ENCODE peak calls at places on chromosomes 13 and 19, in four cellular contexts. J, V, X and Q are unnamed samples.

GRCh38 chr19:1425102-1425842 is 12.9 kb upstream of the RPS15 start:
- DNase-seq in J (no peak), X (no peak), V (no peak), Q (no peak)

GRCh38 chr13:107250626-107251025 is 682.7 kb upstream of the ARGLU1 start:
- DNase-seq in J (no peak), V (no peak), X (no peak), Q (no peak)

GRCh38 chr19:10431943-10432735 is 11.8 kb downstream of the PDE4A start:
- DNase-seq in V (peak; percentile 68), J (no peak), X (peak; percentile 65), Q (no peak)

GRCh38 chr19:14116918-14117578 is 514 bp downstream of the PRKACA start:
- DNase-seq in V (peak; percentile 39), X (no peak), J (no peak), Q (peak; percentile 28)

GRCh38 chr19:34487651-34488051 is 6.1 kb downstream of the WTIP start:
- DNase-seq in V (no peak), X (no peak), J (no peak), Q (no peak)

GRCh38 chr13:78576266-78576665 is 27.1 kb downstream of the POU4F1 start:
- DNase-seq in J (no peak), X (no peak), V (no peak), Q (no peak)

GRCh38 chr13:48493076-48493765 is 39.7 kb downstream of the RCBTB2 start:
- DNase-seq in X (peak; percentile 46), V (no peak), J (no peak), Q (no peak)

GRCh38 chr19:57560049-57560491 is 407 bp upstream of the ZNF550 start:
- DNase-seq in X (no peak), V (no peak), J (no peak), Q (no peak)

GRCh38 chr19:48445256-48445605 is 552 bp upstream of the GRWD1 start:
- DNase-seq in X (peak; percentile 67), J (no peak), V (peak; percentile 57), Q (no peak)

GRCh38 chr13:112105244-112105681 is 38.3 kb downstream of the SOX1 start:
- DNase-seq in X (no peak), V (no peak), J (no peak), Q (no peak)

GRCh38 chr13:112105884-112106283 is 38.9 kb downstream of the SOX1 start:
- DNase-seq in J (no peak), X (no peak), V (no peak), Q (no peak)

GRCh38 chr13:112103260-112103843 is 36.4 kb downstream of the SOX1 start:
- DNase-seq in X (no peak), J (no peak), V (no peak), Q (no peak)

GRCh38 chr13:112103971-112104872 is 37.3 kb downstream of the SOX1 start:
- DNase-seq in X (no peak), V (no peak), J (no peak), Q (no peak)

GRCh38 chr13:112104873-112105234 is 37.9 kb downstream of the SOX1 start:
- DNase-seq in J (no peak), V (no peak), X (no peak), Q (no peak)
- TF ChIP-seq CTCF in J (no peak), V (no peak), X (no peak), Q (no peak)

GRCh38 chr19:32039446-32039845 is 306.0 kb upstream of the ZNF507 start:
- DNase-seq in V (no peak), J (no peak), X (no peak), Q (no peak)

GRCh38 chr19:32037998-32038732 is 307.2 kb upstream of the ZNF507 start:
- DNase-seq in J (no peak), X (no peak), V (no peak), Q (no peak)

GRCh38 chr19:32040246-32040645 is 305.2 kb upstream of the ZNF507 start:
- DNase-seq in X (no peak), J (no peak), V (no peak), Q (no peak)

GRCh38 chr19:32041681-32042292 is 303.6 kb upstream of the ZNF507 start:
- DNase-seq in V (no peak), X (no peak), J (no peak), Q (peak; percentile 28)
- TF ChIP-seq CTCF in V (no peak), X (no peak), J (no peak), Q (peak; percentile 95)

DNA sequence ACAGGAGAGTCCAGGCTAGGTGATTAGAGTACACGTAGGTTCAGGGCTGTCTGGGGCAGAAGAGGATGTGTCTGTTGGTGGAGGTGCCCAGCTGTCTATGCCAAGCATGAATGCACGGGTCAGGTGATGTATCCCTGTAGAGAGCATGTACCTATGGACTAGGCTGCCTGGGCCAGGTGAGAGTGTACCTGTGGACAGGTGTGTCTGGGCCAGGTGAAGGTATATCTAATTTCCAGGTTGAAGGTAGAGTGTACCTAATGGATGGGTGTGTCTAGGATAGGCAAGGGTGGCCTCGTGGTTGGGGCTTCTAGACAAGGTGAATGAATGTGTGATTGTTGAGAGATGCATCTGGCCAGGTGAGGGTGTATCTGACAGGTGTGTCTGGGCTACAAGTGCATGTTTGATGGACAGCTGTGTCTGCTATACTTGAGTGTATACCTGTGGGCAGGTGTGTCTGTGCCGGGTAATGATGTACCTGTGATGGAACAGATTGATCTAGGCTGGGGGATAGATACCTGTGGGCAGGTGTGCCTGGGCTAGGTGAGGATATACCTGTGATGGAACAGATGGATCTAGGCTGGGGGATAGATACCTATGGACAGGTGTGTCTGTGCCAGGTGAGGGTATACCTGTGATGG is 15.5 kb upstream of the ZNF414 start:
- DNase-seq in V (no peak), X (no peak), J (no peak), Q (no peak)
- TF ChIP-seq CTCF in V (no peak), X (no peak), J (no peak), Q (no peak)

DNA sequence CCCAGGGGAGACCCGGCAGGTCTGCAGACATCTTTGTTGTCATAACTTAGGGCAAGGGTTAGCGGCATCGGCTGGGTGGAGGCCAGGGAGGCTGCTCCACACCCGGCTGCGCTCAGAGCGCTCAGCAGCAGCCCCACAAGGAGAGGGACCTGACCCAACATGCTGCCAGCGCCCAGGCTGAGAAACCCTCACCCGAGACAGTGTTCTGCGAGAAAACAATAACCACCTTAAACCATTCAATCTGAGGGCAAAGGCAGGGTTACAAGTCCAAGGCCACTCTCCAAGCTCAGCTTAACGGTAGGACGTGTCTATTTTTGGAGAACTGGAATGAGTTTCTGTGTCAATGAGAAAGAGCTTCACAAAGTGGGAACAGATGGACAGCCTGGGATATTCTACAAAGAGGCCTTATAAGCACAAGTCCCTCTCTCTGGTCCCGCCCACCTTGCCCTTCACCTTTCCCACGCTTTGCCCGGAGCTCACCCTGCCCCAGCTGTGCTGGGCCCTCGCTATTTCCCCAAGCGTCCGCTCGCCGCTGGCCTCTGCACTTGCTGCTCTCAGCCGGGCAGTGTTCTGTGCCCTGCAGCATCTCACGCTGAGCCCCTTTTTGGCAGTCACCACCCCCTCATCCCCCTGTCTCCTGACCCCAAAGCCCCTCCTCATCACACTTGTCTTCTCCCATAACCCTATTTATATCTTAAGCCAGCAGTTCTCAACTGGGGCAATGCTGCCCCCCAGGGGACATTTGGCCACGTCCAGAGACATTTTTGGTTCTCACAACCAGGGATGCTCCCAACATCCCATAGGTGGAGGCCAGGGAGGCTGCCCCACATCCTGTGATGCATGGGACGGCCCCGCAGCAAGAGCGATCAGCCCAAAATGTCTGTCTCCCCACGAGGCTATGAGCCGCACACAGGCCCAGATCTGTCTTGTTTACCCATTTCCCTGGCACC is 17.6 kb downstream of the PPP1R12C start:
- DNase-seq in J (no peak), V (no peak), X (no peak), Q (no peak)
- TF ChIP-seq CTCF in J (no peak), V (no peak), X (no peak), Q (peak; percentile 16)

GRCh38 chr13:110713981-110714797 is 689 bp downstream of the ING1 start:
- DNase-seq in V (peak; percentile 41), J (peak; percentile 71), X (peak; percentile 84), Q (peak; percentile 35)

GRCh38 chr13:110713642-110713952 is at the start of gene ING1:
- DNase-seq in X (no peak), V (no peak), J (no peak), Q (no peak)

GRCh38 chr13:110714798-110715394 is 1.4 kb downstream of the ING1 start:
- DNase-seq in V (peak; percentile 68), X (no peak), J (peak; percentile 40), Q (peak; percentile 45)

GRCh38 chr13:110716235-110716505 is 2.7 kb downstream of the ING1 start:
- DNase-seq in V (peak; percentile 45), X (peak; percentile 40), J (no peak), Q (no peak)

GRCh38 chr13:110715395-110716234 is 2.1 kb downstream of the ING1 start:
- DNase-seq in V (peak; percentile 99), J (peak; percentile 92), X (peak; percentile 99), Q (peak; percentile 95)
- TF ChIP-seq CTCF in V (no peak), J (no peak), X (peak; percentile 14), Q (peak; percentile 12)

DNA sequence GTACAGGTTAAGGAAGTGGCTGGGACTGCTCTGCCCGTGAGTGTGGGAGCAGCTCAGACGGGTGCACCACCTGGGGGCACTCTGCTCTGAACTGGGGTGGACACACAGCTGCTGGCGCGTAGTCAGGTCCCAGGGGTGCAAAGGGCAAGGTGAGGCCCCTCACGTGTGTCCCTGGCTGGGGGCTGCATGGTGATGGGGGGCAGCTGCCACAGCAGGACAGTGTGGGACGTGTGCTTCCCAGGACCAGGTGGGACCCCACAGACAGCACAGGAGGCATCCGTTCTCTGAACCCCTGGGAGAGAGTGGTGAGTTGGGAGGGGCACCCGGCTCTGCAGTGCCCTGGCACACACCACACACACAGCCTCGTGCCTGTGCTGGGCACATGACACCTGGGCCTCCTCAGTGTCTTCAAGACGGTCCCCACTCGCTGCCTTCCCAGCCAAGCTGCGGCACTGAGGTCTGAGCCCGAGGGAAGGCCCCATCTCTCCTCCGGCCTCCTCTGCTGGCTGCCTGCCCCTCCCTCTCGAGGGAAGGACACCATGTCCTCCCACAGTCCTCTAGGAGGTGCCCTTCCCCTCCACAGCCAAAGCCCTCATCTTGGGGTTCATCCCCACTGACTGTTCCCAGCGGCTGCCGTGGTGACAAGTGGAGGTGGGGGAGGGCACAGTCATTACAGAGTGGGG is 24.7 kb downstream of the CILP2 start:
- DNase-seq in X (no peak), J (no peak), V (no peak), Q (no peak)
- TF ChIP-seq CTCF in X (no peak), J (peak; percentile 22), V (no peak), Q (no peak)